ENCODE peak calls at places on chromosomes 4 and X, in five cellular contexts. One of them, this sample, is unnamed.

GRCh38 chr4:53706422-53707032 is 115.2 kb upstream of the LNX1 start:
- DNase-seq in spleen: no peak
- DNase-seq in GM23338: peak
- DNase-seq in WERI-Rb-1: no peak
- DNase-seq in ovary: no peak
- DNase-seq in this sample: peak

GRCh38 chr4:71689822-71690221 is 94.1 kb downstream of the GC start:
- DNase-seq in WERI-Rb-1: no peak
- DNase-seq in spleen: no peak
- DNase-seq in ovary: no peak
- DNase-seq in GM23338: no peak
- DNase-seq in this sample: no peak

GRCh38 chr4:40897557-40898203 is 147.9 kb downstream of the NSUN7 start:
- DNase-seq in ovary: peak
- DNase-seq in spleen: peak
- DNase-seq in WERI-Rb-1: peak
- DNase-seq in GM23338: peak
- DNase-seq in this sample: peak

GRCh38 chrX:22053486-22053885 is 21.4 kb downstream of the PHEX start:
- DNase-seq in WERI-Rb-1: no peak
- DNase-seq in GM23338: no peak
- DNase-seq in spleen: no peak
- DNase-seq in ovary: no peak
- DNase-seq in this sample: peak

GRCh38 chrX:24343719-24344118 is 16.7 kb upstream of the SUPT20HL1 start:
- DNase-seq in spleen: no peak
- DNase-seq in GM23338: no peak
- DNase-seq in ovary: no peak
- DNase-seq in WERI-Rb-1: no peak
- DNase-seq in this sample: no peak

GRCh38 chrX:19792412-19792811 is 95.0 kb downstream of the SH3KBP1 start:
- DNase-seq in ovary: no peak
- DNase-seq in GM23338: no peak
- DNase-seq in spleen: no peak
- DNase-seq in WERI-Rb-1: no peak
- DNase-seq in this sample: no peak

GRCh38 chr4:54368861-54369260 is 139.8 kb downstream of the PDGFRA start:
- DNase-seq in spleen: no peak
- DNase-seq in WERI-Rb-1: no peak
- DNase-seq in GM23338: no peak
- DNase-seq in ovary: no peak
- DNase-seq in this sample: no peak

GRCh38 chr4:150348079-150348478 is 233.9 kb upstream of the MAB21L2 start:
- DNase-seq in GM23338: no peak
- DNase-seq in ovary: no peak
- DNase-seq in WERI-Rb-1: no peak
- DNase-seq in spleen: no peak
- DNase-seq in this sample: peak

GRCh38 chr4:114038762-114039392 is 59.4 kb upstream of the ARSJ start:
- DNase-seq in spleen: no peak
- DNase-seq in WERI-Rb-1: no peak
- DNase-seq in GM23338: no peak
- DNase-seq in ovary: no peak
- DNase-seq in this sample: no peak

GRCh38 chr4:760616-761015 is 55.0 kb downstream of the PCGF3 start:
- DNase-seq in ovary: no peak
- DNase-seq in GM23338: no peak
- DNase-seq in spleen: no peak
- DNase-seq in WERI-Rb-1: no peak
- DNase-seq in this sample: no peak

GRCh38 chr4:75561789-75562188 is 5.9 kb downstream of the ODAPH start:
- DNase-seq in GM23338: peak
- DNase-seq in spleen: no peak
- DNase-seq in ovary: no peak
- DNase-seq in WERI-Rb-1: no peak
- DNase-seq in this sample: no peak

GRCh38 chr4:100736651-100737450 is 219.0 kb upstream of the EMCN start:
- DNase-seq in ovary: no peak
- DNase-seq in WERI-Rb-1: no peak
- DNase-seq in GM23338: no peak
- DNase-seq in spleen: no peak
- DNase-seq in this sample: peak

GRCh38 chrX:33840176-33840575 is 291.9 kb downstream of the FAM47A start:
- DNase-seq in ovary: no peak
- DNase-seq in spleen: no peak
- DNase-seq in WERI-Rb-1: no peak
- DNase-seq in GM23338: no peak
- DNase-seq in this sample: no peak

GRCh38 chrX:16807976-16808542 is 21.8 kb downstream of the TXLNG start:
- DNase-seq in WERI-Rb-1: no peak
- DNase-seq in GM23338: no peak
- DNase-seq in ovary: no peak
- DNase-seq in spleen: no peak
- DNase-seq in this sample: peak

GRCh38 chr4:102625232-102625930 is 124.2 kb downstream of the NFKB1 start:
- DNase-seq in spleen: peak
- DNase-seq in WERI-Rb-1: peak
- DNase-seq in GM23338: peak
- DNase-seq in ovary: peak
- DNase-seq in this sample: peak
- H3K4me3 ChIP-seq in spleen: no peak
- H3K4me3 ChIP-seq in WERI-Rb-1: no peak
- H3K4me3 ChIP-seq in GM23338: no peak
- H3K4me3 ChIP-seq in ovary: no peak
- H3K4me3 ChIP-seq in this sample: no peak

GRCh38 chr4:109803924-109804571 is 2.2 kb upstream of the CFI start:
- DNase-seq in WERI-Rb-1: peak
- DNase-seq in GM23338: peak
- DNase-seq in ovary: no peak
- DNase-seq in spleen: no peak
- DNase-seq in this sample: peak
- TF ChIP-seq CTCF in WERI-Rb-1: peak
- TF ChIP-seq CTCF in GM23338: peak
- TF ChIP-seq CTCF in ovary: no peak
- TF ChIP-seq CTCF in spleen: peak
- TF ChIP-seq CTCF in this sample: peak

GRCh38 chr4:128162434-128162833 is 101.3 kb downstream of the LARP1B start:
- DNase-seq in WERI-Rb-1: no peak
- DNase-seq in ovary: no peak
- DNase-seq in GM23338: peak
- DNase-seq in spleen: no peak
- DNase-seq in this sample: peak

GRCh38 chr4:128159967-128160366 is 98.9 kb downstream of the LARP1B start:
- DNase-seq in WERI-Rb-1: no peak
- DNase-seq in ovary: no peak
- DNase-seq in GM23338: no peak
- DNase-seq in spleen: no peak
- DNase-seq in this sample: peak

GRCh38 chr4:128166982-128167381 is 105.9 kb downstream of the LARP1B start:
- DNase-seq in spleen: no peak
- DNase-seq in GM23338: no peak
- DNase-seq in WERI-Rb-1: no peak
- DNase-seq in ovary: no peak
- DNase-seq in this sample: no peak

GRCh38 chr4:128161138-128161537 is 100.0 kb downstream of the LARP1B start:
- DNase-seq in spleen: no peak
- DNase-seq in ovary: no peak
- DNase-seq in WERI-Rb-1: no peak
- DNase-seq in GM23338: peak
- DNase-seq in this sample: no peak

DNA sequence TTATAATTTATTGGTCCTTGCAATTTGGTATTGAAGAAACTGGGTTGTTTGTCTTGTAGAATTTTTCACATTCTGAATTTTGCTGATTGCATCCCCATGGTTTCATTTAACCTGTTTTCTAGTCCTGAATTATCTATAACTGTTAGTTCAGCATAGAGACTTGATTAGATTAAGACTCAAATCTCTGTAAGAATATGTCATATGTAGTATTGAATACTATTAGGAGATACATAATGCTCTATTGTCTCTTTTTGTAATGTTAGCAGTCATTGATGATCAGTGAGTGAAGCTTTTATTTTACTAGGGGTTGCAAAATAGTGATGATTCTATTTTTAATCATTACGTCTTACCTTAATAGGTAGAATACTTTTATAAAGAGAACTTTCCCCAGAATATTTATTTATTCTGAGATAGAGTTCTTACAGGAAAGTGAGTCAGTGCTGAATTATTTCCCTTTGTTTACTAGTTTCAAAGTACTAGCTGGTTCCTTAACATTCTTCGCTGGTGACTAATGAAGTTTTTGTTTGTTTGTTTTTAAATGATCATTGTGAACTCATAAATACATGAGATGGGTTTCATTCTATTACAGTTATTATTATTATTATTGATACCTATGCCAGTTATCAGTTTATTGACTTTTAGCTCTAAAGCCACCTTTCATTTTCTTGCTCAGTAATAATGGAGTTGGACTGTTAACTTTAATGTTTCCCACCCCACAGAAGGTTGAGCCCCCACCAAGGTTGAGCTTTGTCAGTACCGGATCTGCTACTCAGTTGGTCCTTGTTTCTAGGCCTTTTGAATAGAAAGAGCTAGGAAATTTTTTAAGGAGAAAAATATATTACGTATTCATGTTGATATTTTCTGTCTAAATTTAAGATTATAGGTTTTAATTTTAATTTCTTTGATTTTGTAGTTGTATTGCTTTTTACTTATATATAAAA is 102.3 kb downstream of the LARP1B start:
- DNase-seq in ovary: no peak
- DNase-seq in spleen: no peak
- DNase-seq in GM23338: peak
- DNase-seq in WERI-Rb-1: no peak
- DNase-seq in this sample: peak
- H3K4me3 ChIP-seq in ovary: no peak
- H3K4me3 ChIP-seq in spleen: no peak
- H3K4me3 ChIP-seq in GM23338: no peak
- H3K4me3 ChIP-seq in WERI-Rb-1: no peak
- H3K4me3 ChIP-seq in this sample: no peak

DNA sequence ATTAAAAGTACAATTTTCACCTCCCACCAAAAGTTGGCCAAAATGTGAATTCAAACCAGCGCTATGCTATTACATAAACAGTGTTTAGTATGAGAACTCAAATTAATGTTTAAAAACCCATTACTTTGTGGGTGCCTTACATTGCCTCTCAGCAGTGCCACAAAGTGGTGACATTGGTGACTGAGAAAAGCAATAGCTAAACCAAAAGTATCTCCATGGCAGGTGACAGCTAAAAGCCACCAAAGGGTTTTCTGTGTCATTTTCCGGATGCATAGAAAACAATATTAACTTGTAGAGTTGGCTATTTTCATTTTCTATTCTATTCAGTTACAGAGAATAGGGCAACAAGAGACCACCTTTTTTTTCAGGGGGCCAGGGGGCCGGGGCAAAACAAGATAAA is 261.2 kb downstream of the MAPK10 start:
- DNase-seq in GM23338: no peak
- DNase-seq in ovary: no peak
- DNase-seq in spleen: no peak
- DNase-seq in WERI-Rb-1: no peak
- DNase-seq in this sample: no peak
- TF ChIP-seq CTCF in GM23338: peak
- TF ChIP-seq CTCF in ovary: no peak
- TF ChIP-seq CTCF in spleen: no peak
- TF ChIP-seq CTCF in WERI-Rb-1: no peak
- TF ChIP-seq CTCF in this sample: no peak

GRCh38 chrX:41688835-41689234 is at the start of gene GPR34:
- DNase-seq in WERI-Rb-1: no peak
- DNase-seq in GM23338: no peak
- DNase-seq in spleen: peak
- DNase-seq in ovary: no peak
- DNase-seq in this sample: no peak
- H3K4me3 ChIP-seq in WERI-Rb-1: no peak
- H3K4me3 ChIP-seq in GM23338: no peak
- H3K4me3 ChIP-seq in spleen: no peak
- H3K4me3 ChIP-seq in ovary: no peak
- H3K4me3 ChIP-seq in this sample: no peak

DNA sequence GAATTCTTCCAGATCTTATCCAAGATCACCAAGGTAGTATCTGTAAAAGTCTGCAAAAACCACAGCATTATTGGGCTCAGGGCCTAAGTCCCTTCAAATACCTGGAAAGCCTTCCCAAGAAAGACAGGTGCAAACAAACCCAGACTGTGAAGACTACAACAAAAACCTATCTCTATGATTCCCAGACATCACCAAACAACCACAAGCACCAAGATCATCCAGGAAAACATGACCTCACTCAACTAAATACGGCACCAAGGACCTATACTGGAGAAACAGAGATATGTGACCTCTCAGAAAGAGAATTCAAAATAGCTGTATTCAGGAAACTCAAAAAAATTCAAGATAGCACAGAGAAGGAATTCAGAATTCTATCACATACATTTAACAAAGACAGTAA is 15.3 kb downstream of the TCEAL1 start:
- DNase-seq in WERI-Rb-1: no peak
- DNase-seq in ovary: no peak
- DNase-seq in GM23338: no peak
- DNase-seq in spleen: no peak
- DNase-seq in this sample: no peak
- TF ChIP-seq CTCF in WERI-Rb-1: no peak
- TF ChIP-seq CTCF in ovary: no peak
- TF ChIP-seq CTCF in GM23338: no peak
- TF ChIP-seq CTCF in spleen: no peak
- TF ChIP-seq CTCF in this sample: no peak

GRCh38 chr4:97819314-97819713 is 324.0 kb downstream of the STPG2 start:
- DNase-seq in WERI-Rb-1: no peak
- DNase-seq in GM23338: no peak
- DNase-seq in spleen: no peak
- DNase-seq in ovary: no peak
- DNase-seq in this sample: no peak
- H3K4me3 ChIP-seq in WERI-Rb-1: no peak
- H3K4me3 ChIP-seq in GM23338: no peak
- H3K4me3 ChIP-seq in spleen: no peak
- H3K4me3 ChIP-seq in ovary: no peak
- H3K4me3 ChIP-seq in this sample: no peak

This sample was measured in fibroblast of mammary gland.